ENCODE peak calls at places on chromosomes 12 and 14, in eight cellular contexts. S is PC-3; P is stomach; V is esophagus muscularis mucosa; K is adrenal gland; Y is coronary artery; R is uterus; G is CD8-positive, alpha-beta memory T cell. O is an unnamed sample.

GRCh38 chr12:32201996-32202395 is 95.3 kb downstream of the BICD1 start:
- DNase-seq in S (no peak), P (no peak), V (no peak), K (peak; percentile 34), Y (no peak), R (no peak), G (no peak), O (no peak)

GRCh38 chr12:58459191-58459590 is 461.1 kb downstream of the LRIG3 start:
- DNase-seq in S (no peak), P (no peak), V (no peak), K (no peak), Y (no peak), R (no peak), G (no peak), O (no peak)

GRCh38 chr14:33774866-33775519 is 175.9 kb downstream of the EGLN3 start:
- DNase-seq in S (peak; percentile 49), P (no peak), V (no peak), K (no peak), Y (no peak), R (no peak), G (no peak), O (no peak)

GRCh38 chr12:109999983-110000505 is 814 bp downstream of the ANKRD13A start:
- DNase-seq in S (peak; percentile 43), P (peak; percentile 35), V (no peak), K (peak; percentile 38), Y (no peak), R (peak; percentile 29), G (no peak), O (no peak)

GRCh38 chr12:124391340-124392261 is 96.7 kb downstream of the RFLNA start:
- DNase-seq in S (peak; percentile 80), P (peak; percentile 55), V (no peak), K (peak; percentile 62), Y (no peak), R (no peak), G (no peak), O (no peak)

GRCh38 chr14:101183376-101184103 is 280.0 kb upstream of the RTL1 start:
- DNase-seq in S (no peak), P (peak; percentile 22), V (peak; percentile 84), K (no peak), Y (peak; percentile 69), R (peak; percentile 52), G (no peak), O (peak; percentile 71)

GRCh38 chr12:104634852-104635251 is 178.1 kb downstream of the CHST11 start:
- DNase-seq in S (no peak), P (no peak), V (no peak), K (no peak), Y (no peak), R (no peak), G (no peak), O (no peak)

GRCh38 chr12:85825751-85826150 is 10.5 kb downstream of the RASSF9 start:
- DNase-seq in S (no peak), P (no peak), V (no peak), K (no peak), Y (no peak), R (no peak), G (no peak), O (no peak)

GRCh38 chr12:65308001-65308400 is 29.5 kb downstream of the MSRB3 start:
- DNase-seq in S (peak; percentile 32), P (no peak), V (no peak), K (no peak), Y (no peak), R (no peak), G (no peak), O (no peak)
- H3K27ac ChIP-seq in S (peak overlapping the region; percentile 70), P (no peak overlapping the region), V (no peak overlapping the region), K (no peak overlapping the region), Y (no peak overlapping the region), R (no peak overlapping the region), G (no peak overlapping the region), O (no peak overlapping the region)

DNA sequence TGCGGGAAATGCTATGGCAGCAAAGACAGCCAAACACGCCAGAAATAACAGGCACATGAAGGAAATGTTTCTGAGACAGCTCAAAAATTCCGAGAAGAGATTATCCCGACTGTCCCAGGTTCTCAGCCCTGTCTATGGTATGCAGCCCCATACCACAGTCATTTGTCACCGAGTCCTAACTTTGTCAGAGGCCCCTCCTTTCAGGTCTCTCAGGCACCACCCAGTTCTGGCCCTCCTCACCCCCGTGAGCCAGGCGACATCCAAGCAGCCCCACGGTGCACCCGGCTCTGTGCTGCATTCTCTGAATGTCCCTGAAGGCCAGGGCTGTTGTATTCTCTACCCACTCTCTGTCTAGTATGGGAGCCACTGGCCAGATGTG is 24.0 kb downstream of the SSH1 start:
- DNase-seq in S (peak; percentile 78), P (no peak), V (no peak), K (no peak), Y (peak; percentile 89), R (no peak), G (no peak), O (no peak)
- H3K27ac ChIP-seq in S (peak overlapping the region; percentile 41), P (peak overlapping the region; percentile 64), V (peak overlapping the region; percentile 84), K (peak overlapping the region; percentile 60), Y (peak overlapping the region; percentile 73), R (peak overlapping the region; percentile 61), G (no peak overlapping the region), O (peak overlapping the region; percentile 73)

DNA sequence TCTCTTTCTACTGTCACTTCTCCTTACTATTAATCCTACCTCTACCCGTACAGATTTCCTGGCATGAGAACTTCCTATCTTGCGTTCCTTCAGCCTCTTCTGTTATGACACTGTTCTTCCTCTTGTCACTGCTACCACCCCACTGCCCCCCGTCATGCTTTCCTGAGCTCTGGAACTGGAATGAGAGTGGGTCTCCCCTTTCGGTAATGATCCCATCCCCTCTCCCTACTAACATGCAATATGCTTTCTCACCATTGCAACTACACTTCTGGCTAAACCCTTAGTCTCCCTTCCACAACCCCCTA is 4.9 kb upstream of the AP1G2 start:
- DNase-seq in S (no peak), P (no peak), V (no peak), K (no peak), Y (no peak), R (no peak), G (no peak), O (no peak)
- H3K27ac ChIP-seq in S (no peak overlapping the region), P (no peak overlapping the region), V (no peak overlapping the region), K (peak overlapping the region; percentile 47), Y (no peak overlapping the region), R (no peak overlapping the region), G (no peak overlapping the region), O (no peak overlapping the region)

GRCh38 chr14:28766505-28767238 is at the start of gene FOXG1:
- DNase-seq in S (no peak), P (no peak), V (no peak), K (no peak), Y (no peak), R (no peak), G (no peak), O (no peak)
- H3K27ac ChIP-seq in S (no peak within 1 kb of the TSS), P (no peak within 1 kb of the TSS), V (peak within 1 kb of the TSS; percentile 58), K (no peak within 1 kb of the TSS), Y (no peak within 1 kb of the TSS), R (no peak within 1 kb of the TSS), G (peak within 1 kb of the TSS; percentile 59), O (no peak within 1 kb of the TSS)

GRCh38 chr14:24071836-24072420 is 566 bp downstream of the CPNE6 start:
- DNase-seq in S (no peak), P (no peak), V (no peak), K (no peak), Y (no peak), R (no peak), G (no peak), O (no peak)
- H3K27ac ChIP-seq in S (no peak overlapping the region), P (no peak overlapping the region), V (no peak overlapping the region), K (no peak overlapping the region), Y (no peak overlapping the region), R (no peak overlapping the region), G (no peak overlapping the region), O (no peak overlapping the region)

GRCh38 chr14:99664636-99665273 is 19.3 kb upstream of the CYP46A1 start:
- DNase-seq in S (no peak), P (no peak), V (no peak), K (no peak), Y (no peak), R (no peak), G (no peak), O (no peak)
- H3K27ac ChIP-seq in S (no peak overlapping the region), P (no peak overlapping the region), V (no peak overlapping the region), K (no peak overlapping the region), Y (no peak overlapping the region), R (no peak overlapping the region), G (no peak overlapping the region), O (no peak overlapping the region)

GRCh38 chr14:95349241-95349640 is 29.5 kb upstream of the CLMN start:
- DNase-seq in S (no peak), P (no peak), V (no peak), K (no peak), Y (no peak), R (no peak), G (no peak), O (peak; percentile 19)
- H3K27ac ChIP-seq in S (no peak overlapping the region), P (no peak overlapping the region), V (no peak overlapping the region), K (no peak overlapping the region), Y (no peak overlapping the region), R (no peak overlapping the region), G (no peak overlapping the region), O (no peak overlapping the region)

DNA sequence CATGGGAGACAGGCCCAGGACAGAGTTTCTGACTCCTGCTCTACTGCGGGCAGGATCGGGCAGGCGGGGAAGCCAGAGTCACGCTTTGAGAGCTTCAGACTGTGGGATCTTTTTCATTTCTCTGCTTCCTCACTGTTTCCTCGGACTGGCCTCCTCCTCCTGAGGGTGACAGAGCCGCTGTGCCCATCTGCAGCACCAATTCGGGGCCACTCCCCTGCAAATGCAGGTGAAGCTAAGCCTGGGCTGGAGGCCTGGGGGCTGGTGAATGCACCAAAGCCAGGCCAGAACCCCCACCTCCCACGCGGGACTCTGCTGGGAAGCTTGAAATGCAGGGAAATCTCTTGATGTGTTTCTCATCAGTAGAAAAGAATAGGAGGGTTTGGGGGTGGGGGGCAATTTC is 77.5 kb downstream of the FOXN3 start:
- DNase-seq in S (no peak), P (no peak), V (no peak), K (no peak), Y (no peak), R (no peak), G (no peak), O (no peak)
- H3K27ac ChIP-seq in S (no peak overlapping the region), P (peak overlapping the region; percentile 62), V (peak overlapping the region; percentile 52), K (peak overlapping the region; percentile 79), Y (no peak overlapping the region), R (peak overlapping the region; percentile 70), G (no peak overlapping the region), O (peak overlapping the region; percentile 81)

GRCh38 chr12:112381898-112382796 is at the start of gene HECTD4:
- DNase-seq in S (peak; percentile 98), P (peak; percentile 97), V (peak; percentile 96), K (peak; percentile 94), Y (peak; percentile 93), R (peak; percentile 90), G (peak; percentile 91), O (no peak)
- H3K27ac ChIP-seq in S (peak within 1 kb of the TSS; percentile 3), P (peak within 1 kb of the TSS; percentile 91), V (peak within 1 kb of the TSS; percentile 82), K (peak within 1 kb of the TSS; percentile 75), Y (peak within 1 kb of the TSS; percentile 63), R (peak within 1 kb of the TSS; percentile 71), G (peak within 1 kb of the TSS; percentile 68), O (peak within 1 kb of the TSS; percentile 77)

O was measured in vagina.